ENCODE peak calls at places on chromosomes 12 and 14, in seven cellular contexts. G is EH, X is NCI-H1092, Y is anterior cingulate cortex, B is mesothelial cell of epicardium, H is aorta, W is NCI-H1105. I is an unnamed sample.

GRCh38 chr12:32545413-32545970 is 133.6 kb upstream of the DNM1L start:
- DNase-seq in X (no peak), Y (no peak), W (no peak), H (no peak), G (peak), B (no peak), I (no peak)

GRCh38 chr12:68317047-68317667 is 15.0 kb downstream of the MDM1 start:
- DNase-seq in B (no peak), G (peak), X (peak), W (peak), H (no peak), Y (no peak), I (peak)

GRCh38 chr14:104174051-104174450 is 35.7 kb downstream of the KIF26A start:
- DNase-seq in G (no peak), H (no peak), X (no peak), B (no peak), W (no peak), Y (no peak), I (no peak)

GRCh38 chr14:20350280-20350679 is 6.8 kb downstream of the PARP2 start:
- DNase-seq in W (no peak), B (no peak), X (no peak), Y (no peak), H (no peak), G (no peak), I (no peak)

GRCh38 chr14:61593330-61593729 is 102.0 kb upstream of the HIF1A start:
- DNase-seq in B (no peak), H (no peak), Y (no peak), X (no peak), G (peak), W (no peak), I (no peak)

GRCh38 chr12:50715174-50715573 is 48.7 kb upstream of the ATF1 start:
- DNase-seq in H (no peak), Y (no peak), G (peak), B (no peak), X (no peak), W (no peak), I (no peak)

GRCh38 chr12:51777457-51777856 is 71.1 kb downstream of the FIGNL2 start:
- DNase-seq in G (no peak), H (no peak), X (no peak), W (no peak), Y (no peak), B (no peak), I (no peak)

GRCh38 chr14:89303452-89304435 is 113.3 kb downstream of the FOXN3 start:
- DNase-seq in B (no peak), W (peak), G (peak), X (peak), H (peak), Y (peak), I (peak)

GRCh38 chr12:27572486-27573255 is 48.7 kb downstream of the PPFIBP1 start:
- DNase-seq in G (peak), X (no peak), Y (no peak), W (no peak), H (no peak), B (no peak), I (no peak)

GRCh38 chr14:20632831-20633771 is 8.4 kb downstream of the OR6S1 start:
- DNase-seq in G (peak), X (no peak), W (peak), H (no peak), Y (no peak), B (peak), I (peak)

GRCh38 chr12:47576256-47576655 is 129.6 kb downstream of the RPAP3 start:
- DNase-seq in X (peak), G (no peak), W (peak), H (no peak), B (no peak), Y (peak), I (peak)

GRCh38 chr12:89461649-89462612 is 62.7 kb downstream of the GALNT4 start:
- DNase-seq in X (peak), H (no peak), G (peak), W (peak), Y (no peak), B (no peak), I (no peak)

GRCh38 chr12:89918172-89918880 is 209.7 kb upstream of the ATP2B1 start:
- DNase-seq in X (no peak), Y (no peak), H (no peak), W (no peak), G (no peak), B (no peak), I (no peak)

GRCh38 chr12:27331299-27331926 is 1.2 kb upstream of the BMAL2 start:
- DNase-seq in Y (no peak), W (no peak), X (no peak), G (peak), H (no peak), B (no peak), I (no peak)

GRCh38 chr12:24025153-24025798 is 75.8 kb upstream of the SOX5 start:
- DNase-seq in H (no peak), B (no peak), Y (no peak), X (no peak), G (no peak), W (no peak), I (no peak)

GRCh38 chr14:91372680-91373495 is 44.7 kb downstream of the CCDC88C start:
- DNase-seq in G (no peak), W (peak), B (no peak), Y (no peak), X (peak), H (no peak), I (no peak)

GRCh38 chr12:89665556-89665955 is 43.1 kb downstream of the ATP2B1 start:
- DNase-seq in H (no peak), B (no peak), Y (no peak), W (no peak), G (no peak), X (no peak), I (peak)

GRCh38 chr12:93137656-93138612 is 208.8 kb upstream of the EEA1 start:
- DNase-seq in H (no peak), Y (no peak), X (no peak), W (no peak), G (peak), B (no peak), I (no peak)

GRCh38 chr12:95217377-95218163 is at the start of the genes FGD6 and VEZT:
- DNase-seq in G (peak), H (peak), W (peak), B (peak), Y (peak), X (peak), I (peak)

GRCh38 chr14:95196268-95196667 is 38.9 kb upstream of the DICER1 start:
- DNase-seq in G (no peak), H (no peak), X (no peak), W (no peak), Y (no peak), B (no peak), I (no peak)

GRCh38 chr12:102528111-102528510 is 47.7 kb upstream of the IGF1 start:
- DNase-seq in H (no peak), B (no peak), W (no peak), X (no peak), G (peak), Y (no peak), I (no peak)

GRCh38 chr12:56487448-56488040 is 417 bp downstream of the GLS2 start:
- DNase-seq in G (peak), X (no peak), Y (no peak), B (peak), H (peak), W (peak), I (peak)

GRCh38 chr12:51548241-51548640 is 42.8 kb upstream of the SCN8A start:
- DNase-seq in Y (no peak), H (no peak), B (no peak), W (no peak), X (no peak), G (no peak), I (no peak)

GRCh38 chr12:82896286-82896685 is 209.6 kb downstream of the TMTC2 start:
- DNase-seq in W (no peak), Y (no peak), X (no peak), B (no peak), H (no peak), G (no peak), I (no peak)

GRCh38 chr12:6465467-6466183 is 4.9 kb downstream of the VAMP1 start:
- DNase-seq in Y (peak), X (peak), W (peak), B (no peak), G (peak), H (no peak), I (peak)

GRCh38 chr14:106141242-106142220 is 615.1 kb downstream of the TMEM121 start:
- DNase-seq in B (no peak), X (no peak), G (no peak), H (no peak), Y (no peak), W (no peak), I (no peak)

I was measured in head of caudate nucleus.